ENCODE peak calls at places on chromosomes 16 and 17, in six cellular contexts. One of them, this sample, is unnamed. For H3K9me3, the result is how much of the 10 kb centered on the place peaks cover.

GRCh38 chr17:17025621-17026020 is 16.6 kb upstream of the MPRIP start:
- DNase-seq in SK-N-SH: no peak
- DNase-seq in esophagus muscularis mucosa: no peak
- DNase-seq in H1: no peak
- DNase-seq in stomach: peak
- DNase-seq in sigmoid colon: no peak
- DNase-seq in this sample: no peak

GRCh38 chr16:49592507-49593422 is 219.2 kb downstream of the C16orf78 start:
- DNase-seq in sigmoid colon: no peak
- DNase-seq in stomach: peak
- DNase-seq in esophagus muscularis mucosa: no peak
- DNase-seq in H1: peak
- DNase-seq in SK-N-SH: peak
- DNase-seq in this sample: no peak

GRCh38 chr16:72938426-72939164 is 109.3 kb downstream of the ZFHX3 start:
- DNase-seq in SK-N-SH: no peak
- DNase-seq in H1: no peak
- DNase-seq in sigmoid colon: peak
- DNase-seq in esophagus muscularis mucosa: peak
- DNase-seq in stomach: peak
- DNase-seq in this sample: peak

GRCh38 chr17:48954300-48954755 is 9.7 kb upstream of the SNF8 start:
- DNase-seq in SK-N-SH: no peak
- DNase-seq in H1: peak
- DNase-seq in sigmoid colon: no peak
- DNase-seq in stomach: no peak
- DNase-seq in esophagus muscularis mucosa: no peak
- DNase-seq in this sample: no peak

GRCh38 chr17:49388290-49388640 is 26.2 kb upstream of the ZNF652 start:
- DNase-seq in SK-N-SH: no peak
- DNase-seq in sigmoid colon: no peak
- DNase-seq in H1: no peak
- DNase-seq in esophagus muscularis mucosa: no peak
- DNase-seq in stomach: no peak
- DNase-seq in this sample: no peak

GRCh38 chr16:66289051-66289680 is 77.3 kb upstream of the CDH5 start:
- DNase-seq in stomach: no peak
- DNase-seq in sigmoid colon: peak
- DNase-seq in SK-N-SH: no peak
- DNase-seq in H1: no peak
- DNase-seq in esophagus muscularis mucosa: no peak
- DNase-seq in this sample: no peak

GRCh38 chr16:11308493-11309283 is 27.6 kb upstream of the PRM1 start:
- DNase-seq in esophagus muscularis mucosa: no peak
- DNase-seq in H1: no peak
- DNase-seq in SK-N-SH: no peak
- DNase-seq in sigmoid colon: no peak
- DNase-seq in stomach: no peak
- DNase-seq in this sample: no peak

GRCh38 chr16:14455577-14455976 is 174.5 kb downstream of the PARN start:
- DNase-seq in stomach: no peak
- DNase-seq in sigmoid colon: no peak
- DNase-seq in SK-N-SH: no peak
- DNase-seq in H1: no peak
- DNase-seq in esophagus muscularis mucosa: no peak
- DNase-seq in this sample: no peak

GRCh38 chr16:88835383-88835782 is 21.4 kb downstream of the GALNS start:
- DNase-seq in esophagus muscularis mucosa: no peak
- DNase-seq in stomach: no peak
- DNase-seq in SK-N-SH: no peak
- DNase-seq in H1: no peak
- DNase-seq in sigmoid colon: peak
- DNase-seq in this sample: no peak

GRCh38 chr17:76276461-76277299 is 11.5 kb downstream of the UBALD2 start:
- DNase-seq in sigmoid colon: no peak
- DNase-seq in H1: no peak
- DNase-seq in esophagus muscularis mucosa: no peak
- DNase-seq in SK-N-SH: peak
- DNase-seq in stomach: no peak
- DNase-seq in this sample: no peak

DNA sequence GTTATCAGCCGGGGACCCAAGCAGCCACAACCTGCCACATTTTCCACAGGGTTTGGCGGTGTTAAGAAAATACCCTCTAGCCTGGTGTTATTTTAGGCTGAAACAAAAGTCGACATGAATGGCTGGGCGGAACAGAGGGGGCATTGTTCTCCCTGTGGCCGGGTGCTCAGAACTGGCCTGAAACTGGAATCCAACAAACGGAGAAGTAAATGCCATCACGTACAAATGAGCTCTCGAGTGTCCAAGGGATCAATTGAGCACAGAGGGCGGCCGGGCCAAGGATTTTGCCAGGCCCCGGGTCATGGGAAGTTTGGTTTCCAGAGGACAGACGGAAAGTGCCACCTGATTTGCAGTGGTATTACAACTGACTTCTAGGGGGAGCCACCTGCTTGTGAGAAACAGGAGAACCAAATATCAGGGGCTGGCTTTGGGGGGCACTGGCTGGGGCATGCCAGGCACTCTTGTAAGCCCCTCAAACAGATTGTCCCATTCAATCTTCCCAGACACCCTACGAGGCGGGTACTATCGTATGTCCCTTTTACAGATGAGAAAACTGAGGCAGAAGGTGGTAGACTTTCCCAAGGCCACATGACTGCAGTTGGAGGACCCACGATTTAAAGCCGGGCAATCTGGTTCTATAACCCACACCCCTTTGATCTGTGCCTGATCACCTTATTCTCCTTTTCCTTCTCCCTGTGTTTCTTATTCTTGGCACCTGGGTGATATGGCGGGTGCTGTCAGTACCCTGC is 146.1 kb upstream of the IRX3 start:
- DNase-seq in sigmoid colon: no peak
- DNase-seq in esophagus muscularis mucosa: no peak
- DNase-seq in stomach: no peak
- DNase-seq in H1: no peak
- DNase-seq in SK-N-SH: no peak
- DNase-seq in this sample: no peak
- TF ChIP-seq CTCF in sigmoid colon: no peak
- TF ChIP-seq CTCF in esophagus muscularis mucosa: no peak
- TF ChIP-seq CTCF in stomach: no peak
- TF ChIP-seq CTCF in H1: peak
- TF ChIP-seq CTCF in SK-N-SH: no peak
- TF ChIP-seq CTCF in this sample: no peak

GRCh38 chr17:4162775-4163498 is 19.9 kb downstream of the CYB5D2 start:
- DNase-seq in H1: no peak
- DNase-seq in sigmoid colon: no peak
- DNase-seq in SK-N-SH: no peak
- DNase-seq in esophagus muscularis mucosa: no peak
- DNase-seq in stomach: no peak
- DNase-seq in this sample: no peak
- H3K9me3 ChIP-seq in H1: under half
- H3K9me3 ChIP-seq in sigmoid colon: under half
- H3K9me3 ChIP-seq in SK-N-SH: under half
- H3K9me3 ChIP-seq in esophagus muscularis mucosa: under half
- H3K9me3 ChIP-seq in stomach: under half
- H3K9me3 ChIP-seq in this sample: under half

GRCh38 chr16:17306745-17307144 is 164.0 kb downstream of the XYLT1 start:
- DNase-seq in sigmoid colon: no peak
- DNase-seq in SK-N-SH: no peak
- DNase-seq in H1: no peak
- DNase-seq in esophagus muscularis mucosa: no peak
- DNase-seq in stomach: no peak
- DNase-seq in this sample: no peak

GRCh38 chr16:17304124-17304813 is 166.5 kb downstream of the XYLT1 start:
- DNase-seq in stomach: peak
- DNase-seq in H1: no peak
- DNase-seq in sigmoid colon: no peak
- DNase-seq in SK-N-SH: no peak
- DNase-seq in esophagus muscularis mucosa: no peak
- DNase-seq in this sample: no peak

GRCh38 chr16:17305694-17306093 is 165.1 kb downstream of the XYLT1 start:
- DNase-seq in sigmoid colon: no peak
- DNase-seq in stomach: no peak
- DNase-seq in H1: no peak
- DNase-seq in SK-N-SH: no peak
- DNase-seq in esophagus muscularis mucosa: no peak
- DNase-seq in this sample: no peak

GRCh38 chr16:17303101-17303500 is 167.7 kb downstream of the XYLT1 start:
- DNase-seq in esophagus muscularis mucosa: no peak
- DNase-seq in SK-N-SH: no peak
- DNase-seq in sigmoid colon: no peak
- DNase-seq in stomach: peak
- DNase-seq in H1: no peak
- DNase-seq in this sample: no peak

DNA sequence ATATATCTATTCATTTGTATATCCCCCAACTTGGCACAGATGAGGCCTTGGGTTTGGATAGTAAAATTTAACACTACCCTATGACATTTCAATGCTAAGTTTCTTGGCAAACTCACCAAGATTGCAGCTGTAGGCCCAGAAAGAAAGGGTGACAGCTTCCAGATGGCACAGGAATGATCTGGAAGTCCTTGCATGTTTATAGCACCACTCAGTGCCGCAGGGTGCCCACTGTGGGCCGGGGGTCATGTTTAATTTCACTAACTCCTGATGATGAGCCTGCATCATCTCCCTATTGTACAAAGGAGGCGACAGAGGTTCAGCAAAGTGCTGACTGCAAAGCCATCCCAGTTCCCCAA is 166.0 kb downstream of the XYLT1 start:
- DNase-seq in SK-N-SH: no peak
- DNase-seq in sigmoid colon: peak
- DNase-seq in H1: no peak
- DNase-seq in stomach: no peak
- DNase-seq in esophagus muscularis mucosa: no peak
- DNase-seq in this sample: no peak
- TF ChIP-seq EP300 in SK-N-SH: no peak
- TF ChIP-seq EP300 in sigmoid colon: peak
- TF ChIP-seq EP300 in H1: no peak
- TF ChIP-seq EP300 in stomach: peak
- TF ChIP-seq EP300 in esophagus muscularis mucosa: no peak
- TF ChIP-seq EP300 in this sample: no peak

DNA sequence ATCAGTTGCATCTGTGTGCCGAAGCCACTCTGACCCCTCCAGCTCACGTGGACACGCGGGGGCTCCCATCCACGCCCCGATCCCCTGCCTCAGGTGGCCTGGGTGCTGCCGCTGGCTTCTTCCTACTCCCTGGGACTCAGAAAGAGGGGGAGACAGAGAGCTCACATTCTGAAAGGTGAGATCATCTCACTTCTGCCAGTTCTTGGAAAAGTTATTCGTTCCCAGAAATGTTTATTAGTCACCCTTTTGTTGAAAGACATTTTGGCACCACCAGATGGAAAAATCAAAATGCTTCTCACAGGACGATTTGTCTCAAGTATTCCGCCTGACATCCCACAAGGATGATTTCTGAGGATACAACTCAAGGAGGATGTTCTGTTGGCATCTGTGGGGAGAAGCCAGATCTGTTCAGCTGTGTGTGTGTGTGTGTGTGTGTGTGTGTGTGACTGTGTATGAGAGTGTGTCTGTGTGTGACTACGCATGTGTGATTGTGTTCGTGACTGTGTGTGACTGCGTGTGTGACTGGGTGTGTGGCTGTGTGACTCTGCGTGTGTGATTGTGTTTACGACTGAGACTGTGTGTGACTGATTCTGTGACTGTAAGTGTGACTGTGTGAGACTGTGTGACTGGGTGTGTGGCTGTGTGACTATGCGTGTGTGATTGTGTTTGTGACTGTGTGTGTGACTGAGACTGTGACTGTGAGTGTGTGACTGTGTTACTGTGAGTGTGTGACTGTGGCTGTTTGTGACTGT is 207.3 kb downstream of the NTN1 start:
- DNase-seq in stomach: no peak
- DNase-seq in SK-N-SH: no peak
- DNase-seq in esophagus muscularis mucosa: no peak
- DNase-seq in H1: no peak
- DNase-seq in sigmoid colon: no peak
- DNase-seq in this sample: no peak
- TF ChIP-seq CTCF in stomach: no peak
- TF ChIP-seq CTCF in SK-N-SH: no peak
- TF ChIP-seq CTCF in esophagus muscularis mucosa: no peak
- TF ChIP-seq CTCF in H1: no peak
- TF ChIP-seq CTCF in sigmoid colon: no peak
- TF ChIP-seq CTCF in this sample: no peak

DNA sequence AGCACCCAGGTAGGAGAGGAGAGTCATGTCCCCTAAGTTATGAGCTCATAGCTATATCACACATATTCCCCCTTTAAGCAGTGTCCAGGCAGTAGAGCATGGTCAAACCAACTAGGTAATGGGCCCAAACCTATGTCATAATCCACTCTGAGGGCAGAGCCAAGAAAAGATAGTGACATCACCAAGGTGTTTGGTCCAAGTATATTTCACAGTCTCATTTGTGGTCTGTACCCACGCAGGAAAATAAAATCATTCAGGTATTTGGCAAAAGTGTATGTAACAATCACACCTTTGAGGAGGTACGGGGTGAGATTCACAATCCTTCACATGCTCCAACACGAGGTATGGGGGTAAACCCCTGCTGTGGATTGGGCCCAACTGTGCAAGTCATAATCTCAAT is 2112.8 kb downstream of the TP53TG3F start:
- DNase-seq in H1: no peak
- DNase-seq in stomach: no peak
- DNase-seq in esophagus muscularis mucosa: peak
- DNase-seq in sigmoid colon: no peak
- DNase-seq in SK-N-SH: no peak
- DNase-seq in this sample: no peak
- H3K9me3 ChIP-seq in H1: half or more
- H3K9me3 ChIP-seq in stomach: under half
- H3K9me3 ChIP-seq in esophagus muscularis mucosa: under half
- H3K9me3 ChIP-seq in sigmoid colon: under half
- H3K9me3 ChIP-seq in SK-N-SH: under half
- H3K9me3 ChIP-seq in this sample: under half

DNA sequence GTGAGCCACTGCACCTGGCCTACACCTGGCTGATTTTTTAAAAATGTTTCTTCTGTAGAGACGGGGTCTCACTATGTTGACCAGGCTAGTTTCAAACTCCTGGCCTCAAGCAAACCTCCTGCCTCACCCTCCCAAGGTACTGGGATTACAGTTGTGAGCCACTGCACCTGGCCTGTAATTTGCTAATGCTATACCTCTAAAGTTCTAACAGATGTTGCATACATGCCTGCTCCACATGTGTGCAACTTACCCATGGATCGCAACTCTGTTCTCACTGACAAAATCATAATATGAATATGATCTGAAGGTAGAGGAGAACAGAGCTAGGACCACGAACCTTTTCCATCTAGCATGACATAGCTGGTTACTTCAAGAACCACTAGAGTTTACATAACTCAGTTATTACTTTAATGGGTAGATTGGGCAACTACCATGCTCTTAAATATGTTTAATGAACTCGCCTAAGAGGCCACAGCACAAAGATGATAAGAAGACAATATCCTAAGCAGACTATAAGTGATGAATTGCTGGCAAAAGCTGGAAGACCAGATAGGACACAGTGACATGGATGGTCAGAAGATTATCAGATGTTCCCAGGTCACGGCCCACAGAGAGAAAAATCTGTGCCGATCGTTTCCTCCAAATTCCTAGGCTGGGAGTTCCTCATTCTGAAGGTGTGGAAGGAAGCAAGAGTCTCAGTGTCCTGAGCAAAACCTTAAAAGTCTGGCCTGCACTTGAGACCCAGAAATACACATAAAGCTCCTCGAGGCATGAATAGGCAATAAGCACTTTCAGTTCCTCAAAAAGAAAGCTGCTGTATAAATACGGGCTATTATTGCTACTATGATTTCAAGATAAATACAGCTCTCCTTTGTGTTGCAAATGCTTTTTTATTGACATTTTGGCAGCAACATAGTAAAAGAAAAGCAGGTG is 53.6 kb upstream of the ICAM2 start:
- DNase-seq in SK-N-SH: no peak
- DNase-seq in H1: no peak
- DNase-seq in stomach: no peak
- DNase-seq in sigmoid colon: no peak
- DNase-seq in esophagus muscularis mucosa: no peak
- DNase-seq in this sample: no peak
- TF ChIP-seq EP300 in SK-N-SH: no peak
- TF ChIP-seq EP300 in H1: no peak
- TF ChIP-seq EP300 in stomach: no peak
- TF ChIP-seq EP300 in sigmoid colon: no peak
- TF ChIP-seq EP300 in esophagus muscularis mucosa: no peak
- TF ChIP-seq EP300 in this sample: no peak